ENCODE peak calls at places on chromosomes 2 and 18, in five cellular contexts. L is fibroblast of pulmonary artery, J is left lung, P is thyroid gland, S is AG08395. F is an unnamed sample.

GRCh38 chr2:11581129-11581796 is 47.4 kb downstream of the GREB1 start:
- DNase-seq in L (no peak), J (no peak), P (no peak), S (no peak), F (no peak)

GRCh38 chr2:9779572-9780264 is 63.6 kb upstream of the TAF1B start:
- DNase-seq in L (no peak), J (no peak), P (no peak), S (no peak), F (no peak)

GRCh38 chr2:15259356-15259756 is 301.8 kb downstream of the NBAS start:
- DNase-seq in L (no peak), J (no peak), P (no peak), S (no peak), F (no peak)

GRCh38 chr2:16069933-16070647 is 129.7 kb downstream of the MYCN start:
- DNase-seq in L (no peak), J (no peak), P (peak), S (no peak), F (no peak)

GRCh38 chr2:111944536-111945210 is 46.3 kb downstream of the MERTK start:
- DNase-seq in L (no peak), J (no peak), P (no peak), S (no peak), F (no peak)

GRCh38 chr2:231530099-231531085 is at the start of gene NMUR1:
- DNase-seq in L (no peak), J (no peak), P (peak), S (peak), F (peak)

GRCh38 chr18:74836296-74837139 is 238.8 kb downstream of the ZNF407 start:
- DNase-seq in L (peak), J (no peak), P (no peak), S (peak), F (no peak)

GRCh38 chr2:218781691-218782528 is at the start of gene CYP27A1:
- DNase-seq in L (peak), J (peak), P (peak), S (peak), F (peak)

GRCh38 chr2:162840598-162841246 is 2.2 kb upstream of the KCNH7 start:
- DNase-seq in L (peak), J (peak), P (peak), S (peak), F (peak)

GRCh38 chr2:60391250-60392013 is 162.0 kb downstream of the BCL11A start:
- DNase-seq in L (no peak), J (no peak), P (no peak), S (no peak), F (no peak)

GRCh38 chr2:197191177-197191947 is 119.2 kb downstream of the ANKRD44 start:
- DNase-seq in L (peak), J (no peak), P (no peak), S (peak), F (no peak)

GRCh38 chr2:161418715-161419337 is 2.7 kb downstream of the TBR1 start:
- DNase-seq in L (no peak), J (no peak), P (no peak), S (peak), F (no peak)

GRCh38 chr2:212863185-212863588 is 288.2 kb downstream of the IKZF2 start:
- DNase-seq in L (peak), J (no peak), P (peak), S (no peak), F (no peak)

GRCh38 chr2:97763176-97763845 is 49.9 kb downstream of the ZAP70 start:
- DNase-seq in L (no peak), J (no peak), P (no peak), S (no peak), F (no peak)

GRCh38 chr2:107263596-107264090 is 377.7 kb upstream of the ST6GAL2 start:
- DNase-seq in L (no peak), J (no peak), P (no peak), S (no peak), F (no peak)

GRCh38 chr2:28627722-28628480 is 123.7 kb upstream of the PPP1CB start:
- DNase-seq in L (peak), J (no peak), P (no peak), S (no peak), F (no peak)

GRCh38 chr2:166057363-166058169 is 70.3 kb downstream of the SCN1A start:
- DNase-seq in L (peak), J (no peak), P (no peak), S (peak), F (no peak)

GRCh38 chr2:43121915-43122314 is 104.5 kb downstream of the ZFP36L2 start:
- DNase-seq in L (no peak), J (no peak), P (no peak), S (no peak), F (no peak)

GRCh38 chr2:222610746-222611145 is 45.1 kb downstream of the FARSB start:
- DNase-seq in L (peak), J (no peak), P (peak), S (peak), F (peak)

GRCh38 chr2:109209412-109209811 is 80.4 kb downstream of the SH3RF3 start:
- DNase-seq in L (peak), J (no peak), P (peak), S (peak), F (peak)

F was measured in hepatic stellate cell.